ENCODE peak calls at places on chromosomes 4 and X, in ten cellular contexts. T, I, L, B, P, E, Q, S, D and K are unnamed samples.

GRCh38 chr4:145440292-145441007 is 41.2 kb upstream of the SMAD1 start:
- DNase-seq in T (no peak), I (no peak), L (no peak), B (no peak), P (no peak), E (no peak), Q (no peak), S (no peak), D (no peak), K (no peak)

GRCh38 chr4:180710643-180711337 is 1532.4 kb upstream of the TENM3 start:
- DNase-seq in T (no peak), I (no peak), L (no peak), B (no peak), P (no peak), E (no peak), Q (no peak), S (no peak), D (no peak), K (no peak)

GRCh38 chr4:158371158-158371557 is 150.5 kb upstream of the RXFP1 start:
- DNase-seq in T (no peak), I (no peak), L (no peak), B (no peak), P (no peak), E (peak), Q (no peak), S (no peak), D (no peak), K (peak)

GRCh38 chrX:153816821-153817220 is 13.5 kb downstream of the PDZD4 start:
- DNase-seq in T (no peak), I (peak), L (no peak), B (no peak), P (no peak), E (no peak), Q (peak), S (peak), D (no peak), K (no peak)

GRCh38 chr4:25873632-25874129 is 10.9 kb upstream of the SEL1L3 start:
- DNase-seq in T (no peak), I (no peak), L (no peak), B (no peak), P (no peak), E (no peak), Q (no peak), S (no peak), D (no peak), K (no peak)

GRCh38 chr4:35982318-35982717 is 262.0 kb downstream of the ARAP2 start:
- DNase-seq in T (no peak), I (no peak), L (no peak), B (no peak), P (no peak), E (no peak), Q (no peak), S (no peak), D (no peak), K (no peak)

GRCh38 chr4:40305329-40306193 is 29.6 kb upstream of the CHRNA9 start:
- DNase-seq in T (no peak), I (no peak), L (no peak), B (no peak), P (no peak), E (no peak), Q (no peak), S (peak), D (no peak), K (no peak)

GRCh38 chr4:118281611-118282442 is 71.0 kb downstream of the PRSS12 start:
- DNase-seq in T (no peak), I (peak), L (peak), B (no peak), P (no peak), E (peak), Q (no peak), S (no peak), D (no peak), K (peak)

GRCh38 chr4:172305698-172306097 is 492.5 kb downstream of the GALNTL6 start:
- DNase-seq in T (no peak), I (no peak), L (no peak), B (no peak), P (no peak), E (no peak), Q (no peak), S (no peak), D (no peak), K (no peak)

GRCh38 chr4:3021127-3021526 is 53.2 kb downstream of the HTT-AS start:
- DNase-seq in T (no peak), I (no peak), L (no peak), B (no peak), P (no peak), E (no peak), Q (no peak), S (no peak), D (no peak), K (no peak)

GRCh38 chr4:55398966-55399365 is 3.2 kb downstream of the TMEM165 start:
- DNase-seq in T (no peak), I (no peak), L (no peak), B (no peak), P (no peak), E (peak), Q (no peak), S (no peak), D (no peak), K (no peak)

GRCh38 chrX:44062842-44063241 is 89.7 kb upstream of the NDP start:
- DNase-seq in T (no peak), I (no peak), L (no peak), B (no peak), P (no peak), E (no peak), Q (no peak), S (no peak), D (no peak), K (no peak)

GRCh38 chr4:180827610-180828009 is 1415.6 kb upstream of the TENM3 start:
- DNase-seq in T (no peak), I (no peak), L (no peak), B (no peak), P (no peak), E (peak), Q (no peak), S (no peak), D (no peak), K (peak)

GRCh38 chr4:150217192-150217591 is 138.9 kb downstream of the DCLK2 start:
- DNase-seq in T (no peak), I (no peak), L (no peak), B (no peak), P (peak), E (peak), Q (no peak), S (no peak), D (no peak), K (peak)

GRCh38 chrX:78116365-78116764 is 12.3 kb downstream of the PGK1 start:
- DNase-seq in T (no peak), I (no peak), L (no peak), B (no peak), P (no peak), E (no peak), Q (no peak), S (no peak), D (no peak), K (no peak)

GRCh38 chr4:21413807-21414370 is 534.7 kb downstream of the KCNIP4 start:
- DNase-seq in T (no peak), I (no peak), L (no peak), B (no peak), P (no peak), E (no peak), Q (no peak), S (no peak), D (no peak), K (no peak)

GRCh38 chr4:149716728-149717127 is 98.9 kb downstream of the IQCM start:
- DNase-seq in T (no peak), I (no peak), L (no peak), B (no peak), P (no peak), E (no peak), Q (no peak), S (no peak), D (no peak), K (no peak)

GRCh38 chr4:185096032-185096653 is 46.9 kb upstream of the SLC25A4 start:
- DNase-seq in T (no peak), I (peak), L (peak), B (no peak), P (no peak), E (peak), Q (no peak), S (no peak), D (no peak), K (peak)

GRCh38 chrX:154019633-154020499 is at the start of gene IRAK1:
- DNase-seq in T (no peak), I (peak), L (peak), B (peak), P (peak), E (peak), Q (peak), S (peak), D (peak), K (peak)

GRCh38 chr4:70903282-70903603 is 1.1 kb downstream of the MOB1B start:
- DNase-seq in T (no peak), I (peak), L (no peak), B (no peak), P (no peak), E (peak), Q (no peak), S (no peak), D (no peak), K (peak)

GRCh38 chr4:102639602-102640001 is 121.2 kb downstream of the MANBA start:
- DNase-seq in T (no peak), I (no peak), L (no peak), B (no peak), P (no peak), E (no peak), Q (no peak), S (no peak), D (no peak), K (no peak)

GRCh38 chr4:1050486-1051213 is 39.2 kb downstream of the FGFRL1 start:
- DNase-seq in T (no peak), I (peak), L (peak), B (no peak), P (no peak), E (no peak), Q (peak), S (no peak), D (no peak), K (no peak)

GRCh38 chrX:52990848-52991247 is 32.5 kb upstream of the FAM156A start:
- DNase-seq in T (no peak), I (no peak), L (no peak), B (no peak), P (no peak), E (no peak), Q (no peak), S (no peak), D (no peak), K (no peak)

GRCh38 chr4:20248155-20248558 is 3.5 kb upstream of the SLIT2 start:
- DNase-seq in T (no peak), I (peak), L (no peak), B (no peak), P (peak), E (peak), Q (no peak), S (no peak), D (no peak), K (peak)

GRCh38 chrX:119606508-119607389 is 525 bp upstream of the NKRF start:
- DNase-seq in T (no peak), I (no peak), L (no peak), B (no peak), P (no peak), E (no peak), Q (no peak), S (no peak), D (no peak), K (peak)

GRCh38 chrX:1358793-1359476 is 22.4 kb downstream of the IL3RA start:
- DNase-seq in T (no peak), I (peak), L (no peak), B (no peak), P (no peak), E (no peak), Q (no peak), S (no peak), D (no peak), K (no peak)

GRCh38 chrX:1361910-1362309 is 25.3 kb downstream of the IL3RA start:
- DNase-seq in T (no peak), I (no peak), L (no peak), B (no peak), P (no peak), E (no peak), Q (no peak), S (no peak), D (no peak), K (no peak)

GRCh38 chrX:1359477-1359873 is 22.9 kb downstream of the IL3RA start:
- DNase-seq in T (no peak), I (no peak), L (no peak), B (no peak), P (no peak), E (no peak), Q (no peak), S (no peak), D (no peak), K (no peak)

GRCh38 chrX:1361275-1361674 is 24.7 kb downstream of the IL3RA start:
- DNase-seq in T (no peak), I (no peak), L (no peak), B (no peak), P (no peak), E (no peak), Q (no peak), S (no peak), D (no peak), K (no peak)

DNA sequence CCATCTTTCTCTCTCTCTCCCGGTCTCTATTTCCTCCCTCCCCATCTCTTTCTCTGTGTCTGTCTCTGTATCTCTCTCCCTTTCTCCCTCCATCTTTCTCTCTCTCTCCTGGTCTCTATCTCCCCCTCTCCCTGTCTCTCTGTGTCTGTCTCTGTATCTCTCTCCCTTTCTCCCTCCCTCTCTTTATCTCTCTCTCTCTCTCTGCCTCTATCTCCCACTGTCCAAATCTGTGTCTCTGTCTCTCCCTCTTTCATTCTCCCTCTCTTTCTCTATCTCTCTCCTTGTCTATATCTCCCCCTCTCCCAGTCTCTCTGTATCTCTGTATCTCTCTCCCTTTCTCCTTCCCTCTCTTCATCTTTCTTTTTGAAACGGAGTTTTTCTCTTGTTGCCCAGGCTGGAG is 23.6 kb downstream of the IL3RA start:
- DNase-seq in T (no peak), I (no peak), L (no peak), B (no peak), P (no peak), E (no peak), Q (no peak), S (no peak), D (no peak), K (no peak)
- H3K4me3 ChIP-seq in T (no peak), I (no peak), L (no peak), B (no peak), P (no peak), E (no peak), Q (no peak), S (no peak), D (no peak), K (no peak)

DNA sequence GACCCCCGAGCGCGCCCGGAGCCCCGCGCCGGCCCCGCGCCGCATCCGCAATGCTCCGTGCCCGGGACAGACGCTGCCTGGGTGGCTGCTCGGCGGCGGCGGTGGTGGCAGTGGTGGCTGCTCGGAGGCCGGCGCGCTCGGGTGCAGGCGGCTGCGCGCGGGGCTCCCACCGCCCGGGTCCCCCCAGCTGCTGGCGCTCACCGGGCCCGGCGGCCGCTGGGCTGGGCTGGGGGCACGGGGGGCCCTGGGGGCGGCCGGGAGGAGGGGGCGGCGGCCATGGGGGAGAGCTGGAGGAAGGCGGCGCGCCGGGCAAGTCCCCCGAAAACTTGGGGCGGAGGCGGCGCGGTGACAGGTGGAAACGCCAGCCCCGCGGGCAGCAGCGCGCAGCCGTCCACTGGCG is 83.4 kb upstream of the DHRSX start:
- DNase-seq in T (no peak), I (peak), L (no peak), B (no peak), P (no peak), E (no peak), Q (no peak), S (no peak), D (no peak), K (no peak)
- H3K4me3 ChIP-seq in T (no peak), I (peak), L (no peak), B (no peak), P (no peak), E (no peak), Q (no peak), S (no peak), D (no peak), K (no peak)

GRCh38 chr4:173508386-173509002 is 21.5 kb downstream of the HAND2 start:
- DNase-seq in T (no peak), I (peak), L (no peak), B (no peak), P (no peak), E (no peak), Q (no peak), S (no peak), D (peak), K (no peak)

GRCh38 chr4:173504181-173504503 is 25.9 kb downstream of the HAND2 start:
- DNase-seq in T (no peak), I (peak), L (no peak), B (no peak), P (no peak), E (peak), Q (no peak), S (no peak), D (no peak), K (no peak)

GRCh38 chr4:173507471-173508385 is 22.3 kb downstream of the HAND2 start:
- DNase-seq in T (no peak), I (peak), L (no peak), B (no peak), P (no peak), E (no peak), Q (no peak), S (no peak), D (peak), K (no peak)

GRCh38 chr4:173506780-173507211 is 23.2 kb downstream of the HAND2 start:
- DNase-seq in T (no peak), I (peak), L (no peak), B (no peak), P (no peak), E (no peak), Q (no peak), S (no peak), D (no peak), K (no peak)

DNA sequence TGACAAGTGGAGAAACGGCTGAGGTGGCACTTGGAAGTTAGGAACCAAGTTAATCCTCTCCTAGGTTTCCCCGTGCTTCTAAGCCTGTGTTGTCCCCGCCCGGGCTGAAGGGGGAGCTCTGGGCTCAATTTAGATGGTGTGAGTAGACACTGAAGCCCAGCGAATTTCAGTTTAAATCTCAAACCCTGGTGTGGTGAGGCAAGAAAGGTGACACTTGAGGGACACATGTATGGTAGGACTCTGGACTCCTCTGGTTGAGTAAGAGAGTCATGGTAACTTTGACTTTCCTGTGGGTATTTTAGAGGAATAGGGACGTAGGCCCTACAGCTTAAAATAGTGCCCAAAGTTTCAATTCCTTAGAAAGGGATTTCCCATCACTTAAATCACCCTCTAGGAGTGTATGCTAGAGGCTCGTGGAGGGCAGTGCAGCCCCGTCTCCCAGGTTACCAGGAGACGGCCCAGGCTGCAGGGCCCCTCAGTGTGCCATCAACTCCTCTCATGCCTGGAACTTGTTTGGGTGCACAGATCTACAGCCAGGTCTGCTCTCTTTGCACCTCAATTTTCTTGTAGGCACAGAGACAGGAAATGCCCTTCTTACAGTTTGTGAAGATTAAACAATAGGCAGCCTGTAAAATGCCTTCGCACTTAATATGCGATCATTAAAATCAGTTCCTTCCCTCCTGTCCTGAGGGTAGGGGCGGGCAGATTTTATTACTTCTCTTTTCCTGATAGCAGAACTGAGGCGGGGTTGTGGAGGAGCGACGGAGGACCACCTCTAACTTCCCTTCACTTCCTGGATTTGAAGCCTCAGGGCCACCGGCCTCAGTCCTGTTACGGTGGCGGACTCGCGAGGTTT is 23.9 kb downstream of the HAND2 start:
- DNase-seq in T (no peak), I (peak), L (peak), B (no peak), P (no peak), E (peak), Q (peak), S (no peak), D (peak), K (peak)
- H3K4me3 ChIP-seq in T (peak), I (peak), L (no peak), B (no peak), P (no peak), E (no peak), Q (no peak), S (no peak), D (peak), K (no peak)

GRCh38 chr4:83631066-83631465 is 95.2 kb downstream of the GPAT3 start:
- DNase-seq in T (no peak), I (no peak), L (no peak), B (no peak), P (no peak), E (peak), Q (no peak), S (no peak), D (no peak), K (peak)

GRCh38 chr4:83625807-83626206 is 89.9 kb downstream of the GPAT3 start:
- DNase-seq in T (no peak), I (no peak), L (no peak), B (no peak), P (no peak), E (no peak), Q (no peak), S (no peak), D (no peak), K (no peak)

GRCh38 chr4:83626245-83626843 is 90.4 kb downstream of the GPAT3 start:
- DNase-seq in T (no peak), I (no peak), L (no peak), B (no peak), P (no peak), E (no peak), Q (no peak), S (no peak), D (no peak), K (no peak)

GRCh38 chr4:83629945-83630684 is 94.2 kb downstream of the GPAT3 start:
- DNase-seq in T (no peak), I (no peak), L (peak), B (peak), P (no peak), E (peak), Q (no peak), S (no peak), D (peak), K (peak)
- H3K4me3 ChIP-seq in T (no peak), I (no peak), L (no peak), B (no peak), P (no peak), E (no peak), Q (no peak), S (no peak), D (no peak), K (no peak)

GRCh38 chrX:63784902-63785692 is at the start of gene ARHGEF9:
- DNase-seq in T (no peak), I (peak), L (peak), B (no peak), P (no peak), E (peak), Q (peak), S (no peak), D (peak), K (peak)

DNA sequence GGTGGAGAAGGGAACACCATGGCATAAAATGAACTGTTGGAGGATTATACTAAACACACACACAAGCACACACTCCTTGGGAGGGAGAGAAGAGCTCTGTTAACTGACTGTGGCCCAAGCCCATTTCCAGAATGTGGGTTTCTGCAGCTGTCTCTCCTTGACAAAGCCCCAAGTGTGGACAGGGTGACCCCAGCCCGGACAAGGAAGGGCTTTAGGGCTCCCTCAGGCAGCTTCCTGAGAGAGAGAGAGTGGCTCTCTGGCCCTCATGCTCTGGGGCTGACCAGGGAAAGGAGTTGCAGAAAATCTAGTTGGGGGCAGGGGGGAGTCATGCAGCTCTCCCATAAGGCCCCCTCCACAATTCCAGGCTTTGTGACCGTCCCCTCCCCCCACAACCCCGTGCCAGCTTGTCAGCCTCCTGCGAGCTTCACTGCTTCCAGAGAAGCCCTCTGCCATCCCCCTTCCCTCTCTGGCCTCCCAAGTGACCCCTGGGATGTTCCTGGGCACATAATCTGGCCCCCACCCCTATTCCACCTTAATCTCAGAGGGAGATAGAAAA is 590 bp downstream of the ARHGEF9 start:
- DNase-seq in T (no peak), I (no peak), L (no peak), B (no peak), P (no peak), E (no peak), Q (no peak), S (no peak), D (no peak), K (no peak)
- H3K4me3 ChIP-seq in T (peak), I (peak), L (no peak), B (no peak), P (peak), E (peak), Q (peak), S (no peak), D (peak), K (peak)

GRCh38 chr4:38614198-38614597 is 49.8 kb upstream of the KLF3 start:
- DNase-seq in T (no peak), I (no peak), L (no peak), B (no peak), P (no peak), E (no peak), Q (no peak), S (no peak), D (no peak), K (no peak)
- H3K4me3 ChIP-seq in T (no peak), I (no peak), L (peak), B (no peak), P (no peak), E (no peak), Q (no peak), S (no peak), D (no peak), K (no peak)